ENCODE peak calls at places on chromosome 3, in four cellular contexts. C is naive thymus-derived CD4-positive, alpha-beta T cell; X is NT2/D1; Y is breast epithelium. I is an unnamed sample. For H3K36me3 and H3K27me3, the result is how much of the 10 kb centered on the place peaks cover.

GRCh38 chr3:141452045-141452444 is 34.8 kb upstream of the RASA2 start:
- DNase-seq in C (peak), Y (no peak), X (peak), I (no peak)

GRCh38 chr3:86772699-86773098 is 218.2 kb downstream of the VGLL3 start:
- DNase-seq in Y (no peak), X (no peak), C (no peak), I (no peak)

GRCh38 chr3:20700702-20701101 is 514.7 kb upstream of the SGO1 start:
- DNase-seq in Y (no peak), X (no peak), C (no peak), I (no peak)

GRCh38 chr3:126985143-126985985 is 2.4 kb downstream of the PLXNA1 start:
- DNase-seq in C (no peak), X (no peak), Y (no peak), I (peak)

GRCh38 chr3:12932347-12932746 is 91.0 kb upstream of the RPL32 start:
- DNase-seq in C (no peak), Y (no peak), X (no peak), I (no peak)

GRCh38 chr3:133927543-133928066 is 31.9 kb upstream of the RAB6B start:
- DNase-seq in C (peak), Y (no peak), X (no peak), I (peak)

GRCh38 chr3:55660642-55661041 is 173.5 kb upstream of the WNT5A start:
- DNase-seq in X (no peak), Y (no peak), C (no peak), I (no peak)

GRCh38 chr3:87719060-87719459 is 339.7 kb downstream of the CGGBP1 start:
- DNase-seq in C (no peak), X (no peak), Y (no peak), I (no peak)

GRCh38 chr3:9746330-9746729 is 3.4 kb upstream of the OGG1 start:
- DNase-seq in X (no peak), C (no peak), Y (no peak), I (no peak)

GRCh38 chr3:8886556-8886955 is 76.7 kb downstream of the RAD18 start:
- DNase-seq in X (no peak), Y (no peak), C (no peak), I (no peak)

GRCh38 chr3:197508511-197508910 is 47.3 kb downstream of the BDH1 start:
- DNase-seq in C (no peak), X (no peak), Y (no peak), I (no peak)

GRCh38 chr3:32619395-32619794 is 48.7 kb upstream of the DYNC1LI1 start:
- DNase-seq in Y (no peak), X (no peak), C (no peak), I (no peak)

GRCh38 chr3:32381922-32382321 is 9.7 kb upstream of the CMTM7 start:
- DNase-seq in Y (no peak), C (no peak), X (no peak), I (no peak)

GRCh38 chr3:52495777-52496602 is 852 bp downstream of the STAB1 start:
- DNase-seq in Y (no peak), C (no peak), X (no peak), I (no peak)
- H3K4me3 ChIP-seq in Y (peak), C (no peak), X (no peak), I (no peak)

DNA sequence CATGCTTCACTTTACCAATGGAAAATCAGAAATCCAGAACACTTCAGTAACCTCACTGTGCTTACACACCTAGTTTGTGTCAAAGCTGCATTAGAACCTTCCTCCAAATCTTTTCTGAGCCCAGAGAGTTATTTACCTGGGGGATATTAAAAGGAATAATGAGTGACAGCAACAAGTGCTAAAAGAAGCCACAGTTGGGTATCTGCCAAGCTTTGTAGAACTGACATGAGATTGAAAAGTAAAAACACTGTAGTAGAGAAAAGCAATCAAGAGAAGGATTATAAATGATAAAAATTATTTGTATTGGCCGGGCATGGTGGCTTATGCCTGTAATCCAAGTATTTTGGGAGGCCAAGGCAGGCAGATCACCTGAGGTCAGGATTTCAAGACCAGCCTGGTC is 8.8 kb upstream of the TBC1D23 start:
- DNase-seq in X (no peak), Y (no peak), C (no peak), I (no peak)
- H3K36me3 ChIP-seq in X (under half), Y (under half), C (under half), I (under half)

GRCh38 chr3:67564973-67565372 is 89.4 kb downstream of the SUCLG2 start:
- DNase-seq in Y (no peak), X (no peak), C (no peak), I (no peak)
- H3K27me3 ChIP-seq in Y (under half), X (under half), C (under half), I (under half)

GRCh38 chr3:156593814-156594213 is 38.9 kb upstream of the SSR3 start:
- DNase-seq in X (no peak), Y (no peak), C (no peak), I (no peak)
- H3K4me3 ChIP-seq in X (no peak), Y (no peak), C (no peak), I (no peak)

DNA sequence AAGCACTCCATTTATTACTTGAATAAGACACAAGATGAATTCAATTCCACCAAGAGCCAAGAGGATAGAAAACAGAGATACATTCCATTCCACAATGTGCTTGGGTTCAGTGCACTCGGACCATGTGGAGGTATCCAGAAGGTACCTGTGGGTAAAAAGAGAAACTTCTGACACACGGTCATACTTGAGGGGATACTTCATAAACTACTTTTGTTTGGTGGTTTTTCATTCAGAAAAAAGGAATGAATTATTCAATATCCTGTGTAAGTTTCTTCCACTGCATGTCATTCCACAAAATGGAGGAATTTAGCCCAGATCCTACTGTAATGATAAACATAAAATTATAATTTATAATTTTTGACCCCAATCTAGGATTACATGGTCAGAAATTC is 5.7 kb downstream of the TM4SF1 start:
- DNase-seq in X (no peak), C (no peak), Y (no peak), I (no peak)
- H3K36me3 ChIP-seq in X (under half), C (under half), Y (under half), I (under half)

GRCh38 chr3:162491957-162492356 is 995.3 kb downstream of the OTOL1 start:
- DNase-seq in Y (no peak), C (no peak), X (no peak), I (no peak)
- H3K27me3 ChIP-seq in Y (under half), C (under half), X (under half), I (under half)

I was measured in H7.